ENCODE peak calls at places on chromosome 1, in eight cellular contexts. One of them, this sample, is unnamed.

GRCh38 chr1:110870721-110871388 is 2.1 kb upstream of the CD53 start:
- DNase-seq in neural progenitor cell: no peak
- DNase-seq in LoVo: no peak
- DNase-seq in stimulated activated CD4-positive, alpha-beta T cell treated with anti-CD3 and anti-CD28 coated beads, Interleukin-15, amount 100 ng/mL, for 24 hours: no peak
- DNase-seq in lung: no peak
- DNase-seq in IMR-90: no peak
- DNase-seq in AG10803: no peak
- DNase-seq in lower leg skin: no peak
- DNase-seq in this sample: no peak

GRCh38 chr1:12446593-12446992 is 171.4 kb downstream of the DHRS3 start:
- DNase-seq in neural progenitor cell: no peak
- DNase-seq in LoVo: no peak
- DNase-seq in stimulated activated CD4-positive, alpha-beta T cell treated with anti-CD3 and anti-CD28 coated beads, Interleukin-15, amount 100 ng/mL, for 24 hours: no peak
- DNase-seq in lung: no peak
- DNase-seq in IMR-90: no peak
- DNase-seq in AG10803: no peak
- DNase-seq in lower leg skin: no peak
- DNase-seq in this sample: no peak

GRCh38 chr1:206706298-206706791 is 21.6 kb downstream of the MAPKAPK2 start:
- DNase-seq in neural progenitor cell: peak
- DNase-seq in LoVo: no peak
- DNase-seq in stimulated activated CD4-positive, alpha-beta T cell treated with anti-CD3 and anti-CD28 coated beads, Interleukin-15, amount 100 ng/mL, for 24 hours: peak
- DNase-seq in lung: no peak
- DNase-seq in IMR-90: peak
- DNase-seq in AG10803: peak
- DNase-seq in lower leg skin: no peak
- DNase-seq in this sample: peak

GRCh38 chr1:51829058-51829457 is 49.5 kb downstream of the NRDC start:
- DNase-seq in neural progenitor cell: no peak
- DNase-seq in LoVo: peak
- DNase-seq in stimulated activated CD4-positive, alpha-beta T cell treated with anti-CD3 and anti-CD28 coated beads, Interleukin-15, amount 100 ng/mL, for 24 hours: no peak
- DNase-seq in lung: no peak
- DNase-seq in IMR-90: no peak
- DNase-seq in AG10803: no peak
- DNase-seq in lower leg skin: no peak
- DNase-seq in this sample: no peak

GRCh38 chr1:159071970-159072582 is 4.5 kb downstream of the AIM2 start:
- DNase-seq in neural progenitor cell: peak
- DNase-seq in LoVo: peak
- DNase-seq in stimulated activated CD4-positive, alpha-beta T cell treated with anti-CD3 and anti-CD28 coated beads, Interleukin-15, amount 100 ng/mL, for 24 hours: no peak
- DNase-seq in lung: no peak
- DNase-seq in IMR-90: peak
- DNase-seq in AG10803: peak
- DNase-seq in lower leg skin: no peak
- DNase-seq in this sample: peak

GRCh38 chr1:171310661-171311087 is 3.3 kb upstream of the FMO4 start:
- DNase-seq in neural progenitor cell: peak
- DNase-seq in LoVo: no peak
- DNase-seq in stimulated activated CD4-positive, alpha-beta T cell treated with anti-CD3 and anti-CD28 coated beads, Interleukin-15, amount 100 ng/mL, for 24 hours: no peak
- DNase-seq in lung: no peak
- DNase-seq in IMR-90: no peak
- DNase-seq in AG10803: peak
- DNase-seq in lower leg skin: no peak
- DNase-seq in this sample: no peak

GRCh38 chr1:23403038-23403336 is 21.6 kb downstream of the TCEA3 start:
- DNase-seq in neural progenitor cell: no peak
- DNase-seq in LoVo: peak
- DNase-seq in stimulated activated CD4-positive, alpha-beta T cell treated with anti-CD3 and anti-CD28 coated beads, Interleukin-15, amount 100 ng/mL, for 24 hours: no peak
- DNase-seq in lung: no peak
- DNase-seq in IMR-90: peak
- DNase-seq in AG10803: peak
- DNase-seq in lower leg skin: no peak
- DNase-seq in this sample: peak

GRCh38 chr1:40932004-40932403 is 47.5 kb upstream of the CTPS1 start:
- DNase-seq in neural progenitor cell: no peak
- DNase-seq in LoVo: no peak
- DNase-seq in stimulated activated CD4-positive, alpha-beta T cell treated with anti-CD3 and anti-CD28 coated beads, Interleukin-15, amount 100 ng/mL, for 24 hours: no peak
- DNase-seq in lung: no peak
- DNase-seq in IMR-90: no peak
- DNase-seq in AG10803: no peak
- DNase-seq in lower leg skin: no peak
- DNase-seq in this sample: no peak

GRCh38 chr1:40435876-40436275 is 14.4 kb upstream of the ZFP69B start:
- DNase-seq in neural progenitor cell: no peak
- DNase-seq in LoVo: no peak
- DNase-seq in stimulated activated CD4-positive, alpha-beta T cell treated with anti-CD3 and anti-CD28 coated beads, Interleukin-15, amount 100 ng/mL, for 24 hours: no peak
- DNase-seq in lung: no peak
- DNase-seq in IMR-90: peak
- DNase-seq in AG10803: no peak
- DNase-seq in lower leg skin: no peak
- DNase-seq in this sample: no peak